ENCODE peak calls at places on chromosomes 16 and 17, in four cellular contexts. F is SK-N-SH, J is GM12878, C is H1. M is an unnamed sample.

GRCh38 chr16:9077001-9077809 is 14.2 kb upstream of the HAPSTR1 start:
- DNase-seq in F (peak; percentile 37), J (no peak), C (no peak), M (peak; percentile 31)

GRCh38 chr17:60941028-60941427 is 263.4 kb downstream of the BCAS3 start:
- DNase-seq in F (no peak), J (no peak), C (no peak), M (no peak)

GRCh38 chr16:1458977-1459341 is 14.6 kb upstream of the CCDC154 start:
- DNase-seq in F (no peak), J (no peak), C (no peak), M (no peak)

GRCh38 chr17:27469256-27469655 is 13.0 kb downstream of the KSR1 start:
- DNase-seq in F (no peak), J (no peak), C (no peak), M (no peak)

GRCh38 chr16:67562526-67562917 is at the start of gene CTCF:
- DNase-seq in F (peak; percentile 91), J (no peak), C (no peak), M (peak; percentile 70)

GRCh38 chr17:41785091-41785875 is 1.2 kb downstream of the JUP start:
- DNase-seq in F (peak; percentile 31), J (no peak), C (peak; percentile 89), M (no peak)

GRCh38 chr17:50565559-50566350 is 5.2 kb downstream of the CACNA1G start:
- DNase-seq in F (peak; percentile 94), J (no peak), C (no peak), M (no peak)

GRCh38 chr16:4426021-4426684 is 485 bp downstream of the DNAJA3 start:
- DNase-seq in F (peak; percentile 47), J (no peak), C (no peak), M (peak; percentile 85)

GRCh38 chr16:84647830-84648594 is at the start of gene KLHL36:
- DNase-seq in F (peak; percentile 96), J (no peak), C (no peak), M (no peak)

GRCh38 chr17:44219126-44219635 is 294 bp downstream of the UBTF start:
- DNase-seq in F (peak; percentile 85), J (no peak), C (no peak), M (peak; percentile 48)

GRCh38 chr17:59572301-59572924 is 7.0 kb downstream of the DHX40 start:
- DNase-seq in F (no peak), J (no peak), C (no peak), M (no peak)

GRCh38 chr16:10036951-10037350 is 145.3 kb downstream of the GRIN2A start:
- DNase-seq in F (no peak), J (no peak), C (no peak), M (no peak)

GRCh38 chr16:2337431-2338296 is 2.9 kb downstream of the ABCA3 start:
- DNase-seq in F (no peak), J (no peak), C (no peak), M (no peak)

GRCh38 chr17:412211-413015 is 59.8 kb upstream of the RPH3AL start:
- DNase-seq in F (peak; percentile 73), J (no peak), C (no peak), M (peak; percentile 55)

GRCh38 chr17:57266842-57267241 is 10.5 kb downstream of the MSI2 start:
- DNase-seq in F (no peak), J (no peak), C (no peak), M (no peak)

GRCh38 chr16:89453662-89454321 is 36.6 kb downstream of the ANKRD11 start:
- DNase-seq in F (no peak), J (no peak), C (no peak), M (no peak)

GRCh38 chr16:30660424-30661251 is 2.4 kb downstream of the FBRS start:
- DNase-seq in F (no peak), J (no peak), C (no peak), M (no peak)

GRCh38 chr17:352421-353212 is at the start of gene RPH3AL:
- DNase-seq in F (no peak), J (no peak), C (no peak), M (peak; percentile 92)

GRCh38 chr17:80970044-80970761 is 21.4 kb upstream of the CHMP6 start:
- DNase-seq in F (peak; percentile 82), J (no peak), C (no peak), M (no peak)

GRCh38 chr16:66228791-66229190 is 137.7 kb upstream of the CDH5 start:
- DNase-seq in F (no peak), J (no peak), C (no peak), M (no peak)
- TF ChIP-seq TCF12 in F (no peak), J (no peak), C (no peak), M (no peak)

GRCh38 chr16:87948119-87948545 is 3.1 kb upstream of the BANP start:
- DNase-seq in F (no peak), J (no peak), C (no peak), M (peak; percentile 63)

GRCh38 chr16:87947356-87948118 is 3.7 kb upstream of the BANP start:
- DNase-seq in F (no peak), J (no peak), C (no peak), M (no peak)

GRCh38 chr16:87946596-87947350 is 4.5 kb upstream of the BANP start:
- DNase-seq in F (no peak), J (no peak), C (no peak), M (no peak)

GRCh38 chr16:87942680-87943079 is 6.4 kb upstream of the CA5A start:
- DNase-seq in F (no peak), J (no peak), C (no peak), M (no peak)

DNA sequence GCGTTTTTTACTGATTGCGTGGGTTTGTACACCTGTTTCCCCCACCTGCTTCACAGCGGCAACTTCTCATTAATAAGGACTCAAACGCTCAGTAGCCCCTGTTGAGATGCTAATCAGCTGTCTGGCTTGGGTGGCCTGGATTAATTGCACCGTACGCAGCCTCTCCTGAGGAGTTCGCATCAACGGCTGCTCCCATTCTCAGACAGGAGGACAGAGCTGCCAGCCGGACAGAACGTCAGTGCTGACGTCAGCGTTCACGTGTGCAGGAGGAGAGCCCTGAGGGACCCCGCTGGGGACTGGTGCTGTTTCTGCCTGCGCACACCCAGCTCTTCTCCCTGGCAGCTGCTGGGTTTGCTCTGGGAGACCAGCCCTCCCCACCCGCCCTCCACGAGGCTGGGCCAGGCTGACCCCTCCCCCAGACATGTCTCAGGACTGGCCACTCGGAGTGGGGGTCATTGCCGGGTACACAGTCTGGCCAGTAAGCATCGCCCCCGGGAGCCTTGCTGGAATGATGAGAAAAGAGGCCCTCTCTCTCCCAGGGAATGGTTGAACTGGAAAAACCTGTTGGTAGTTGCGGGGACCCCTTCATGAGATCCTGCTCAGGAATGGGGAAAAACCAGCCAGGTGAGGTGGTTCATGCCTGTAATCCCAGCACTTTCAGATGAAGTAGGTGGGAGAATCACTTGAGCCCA is 5.7 kb upstream of the BANP start:
- DNase-seq in F (peak; percentile 90), J (no peak), C (no peak), M (no peak)
- TF ChIP-seq TCF12 in F (no peak), J (no peak), C (peak; percentile 17), M (no peak)

DNA sequence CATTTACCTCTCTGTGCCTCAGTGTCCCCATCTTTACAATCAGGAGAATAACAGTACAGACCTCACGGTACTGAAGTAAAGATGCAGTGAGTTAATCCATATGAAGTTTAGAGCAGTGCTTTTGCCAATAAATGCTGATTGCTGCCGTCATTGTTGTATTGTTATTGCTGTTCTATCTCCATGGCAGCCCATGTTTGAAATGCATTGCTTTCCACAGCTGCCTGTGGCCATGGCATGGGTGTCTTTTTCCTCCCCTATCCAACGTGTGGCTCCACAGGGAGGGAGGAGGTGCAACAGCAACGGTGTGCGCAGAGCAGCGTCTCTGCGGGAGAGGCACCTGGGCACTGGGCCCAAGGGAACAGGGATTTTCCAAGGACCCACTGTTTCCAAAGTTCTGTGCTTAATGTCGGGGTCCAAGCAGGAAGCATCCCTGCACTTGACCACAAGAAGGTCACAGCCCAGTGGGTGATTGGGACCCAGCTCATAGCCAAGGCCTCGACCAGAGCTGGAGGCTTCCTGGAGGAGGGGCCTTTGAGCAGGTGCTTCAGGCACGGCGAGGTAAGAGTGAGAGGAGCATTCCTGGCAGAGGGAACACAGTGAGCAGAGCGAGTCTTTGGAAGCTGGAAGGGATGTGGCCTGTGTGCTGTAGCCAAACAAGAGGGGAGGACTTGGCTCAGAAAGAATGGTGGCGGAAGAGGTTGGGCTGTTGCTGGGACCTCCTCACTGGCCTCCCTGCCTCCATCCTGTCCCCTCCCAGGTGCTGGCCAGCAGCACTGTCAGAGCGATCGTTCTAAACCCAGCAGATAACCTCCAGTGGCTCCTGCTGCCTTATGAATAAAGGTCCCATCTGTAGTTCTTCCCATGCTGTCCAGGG is 3.9 kb downstream of the RAI1 start:
- DNase-seq in F (peak; percentile 34), J (no peak), C (no peak), M (no peak)
- TF ChIP-seq TCF12 in F (no peak), J (no peak), C (no peak), M (no peak)

GRCh38 chr16:49778202-49778601 is 77.7 kb downstream of the ZNF423 start:
- DNase-seq in F (no peak), J (no peak), C (no peak), M (no peak)

GRCh38 chr16:49782405-49782804 is 73.5 kb downstream of the ZNF423 start:
- DNase-seq in F (no peak), J (no peak), C (no peak), M (no peak)

GRCh38 chr16:49779979-49780378 is 75.9 kb downstream of the ZNF423 start:
- DNase-seq in F (no peak), J (no peak), C (no peak), M (no peak)

GRCh38 chr16:49781401-49781800 is 74.5 kb downstream of the ZNF423 start:
- DNase-seq in F (no peak), J (no peak), C (no peak), M (no peak)

GRCh38 chr16:49780436-49780835 is 75.5 kb downstream of the ZNF423 start:
- DNase-seq in F (no peak), J (no peak), C (no peak), M (no peak)
- TF ChIP-seq TCF12 in F (no peak), J (no peak), C (no peak), M (no peak)

GRCh38 chr17:49028271-49028670 is 31.1 kb downstream of the IGF2BP1 start:
- DNase-seq in F (no peak), J (no peak), C (no peak), M (no peak)
- TF ChIP-seq TCF12 in F (no peak), J (no peak), C (no peak), M (no peak)

DNA sequence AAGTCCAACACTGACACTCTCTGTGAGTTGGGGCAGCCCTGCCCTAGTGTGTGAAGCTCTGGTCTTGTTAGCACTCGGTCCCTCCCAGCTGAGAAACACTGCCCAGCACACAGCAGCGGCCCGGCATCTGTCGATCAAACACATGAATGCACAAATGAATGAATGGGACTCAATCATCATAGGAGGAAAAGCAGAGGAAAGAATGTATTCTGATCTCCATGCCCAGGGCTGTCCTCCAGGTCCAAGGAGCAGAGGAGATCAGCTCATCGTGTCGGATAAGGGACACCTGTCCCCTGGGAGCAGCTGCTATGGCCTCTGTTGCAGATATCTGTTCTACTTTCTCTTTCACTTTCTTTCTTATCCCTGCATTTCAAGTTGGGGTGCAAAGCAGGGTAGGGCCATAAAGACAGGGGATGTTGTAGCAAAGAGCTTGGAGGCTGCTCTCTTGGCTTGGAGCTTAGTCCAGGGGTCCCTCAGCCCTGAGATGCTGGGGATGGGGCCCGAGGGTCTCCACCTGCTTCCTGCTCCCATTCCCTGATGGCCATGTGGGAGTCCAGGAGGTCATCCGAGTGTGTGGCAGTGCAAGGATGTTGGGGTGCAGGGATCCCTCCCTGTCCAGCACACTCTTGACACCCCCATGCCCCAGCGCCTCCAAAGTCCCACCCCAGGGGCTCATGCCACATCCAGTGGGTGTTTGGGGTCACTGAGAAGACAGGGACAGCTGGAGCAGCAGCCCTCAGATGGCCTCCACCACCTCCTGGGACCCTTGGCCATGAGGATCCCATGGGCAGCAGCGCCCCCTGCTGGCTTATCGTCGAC is 88.2 kb downstream of the IRF8 start:
- DNase-seq in F (peak; percentile 78), J (no peak), C (no peak), M (peak; percentile 12)
- TF ChIP-seq TCF12 in F (no peak), J (peak; percentile 38), C (no peak), M (no peak)

M was measured in HepG2.